ENCODE peak calls at places on chromosomes 11 and 22, in seven cellular contexts. S is choroid plexus epithelial cell, B is astrocyte of the spinal cord, P is OCI-LY7, G is pancreas, R is uterus, C is suprapubic skin. Q is an unnamed sample.

GRCh38 chr11:126925321-126926093 is 75.1 kb downstream of the KIRREL3 start:
- DNase-seq in P (no peak), S (no peak), R (no peak), G (no peak), B (no peak), C (no peak), Q (no peak)

GRCh38 chr11:64831411-64831891 is 13.0 kb downstream of the CDC42BPG start:
- DNase-seq in S (no peak), B (no peak), C (no peak), P (no peak), R (no peak), G (no peak), Q (no peak)

GRCh38 chr22:29314537-29315285 is 786 bp downstream of the RASL10A start:
- DNase-seq in R (no peak), B (no peak), S (no peak), G (no peak), C (peak), P (no peak), Q (no peak)

GRCh38 chr11:118715245-118715807 is 35.9 kb upstream of the TREH start:
- DNase-seq in R (peak), B (no peak), P (peak), C (no peak), S (no peak), G (no peak), Q (no peak)

GRCh38 chr11:64698427-64698826 is 24.6 kb downstream of the NRXN2 start:
- DNase-seq in B (no peak), C (no peak), G (no peak), R (no peak), S (no peak), P (no peak), Q (no peak)

GRCh38 chr11:114892381-114893197 is 214.3 kb downstream of the NXPE2 start:
- DNase-seq in C (no peak), S (no peak), R (no peak), P (peak), B (no peak), G (no peak), Q (no peak)

GRCh38 chr11:95950905-95951304 is 27.0 kb upstream of the MTMR2 start:
- DNase-seq in R (no peak), P (no peak), B (no peak), G (no peak), S (no peak), C (no peak), Q (no peak)

GRCh38 chr11:125756050-125756449 is 10.0 kb downstream of the PATE1 start:
- DNase-seq in R (no peak), P (no peak), S (no peak), G (no peak), B (no peak), C (no peak), Q (no peak)

GRCh38 chr11:2630679-2631078 is 69.1 kb downstream of the KCNQ1OT1 start:
- DNase-seq in B (no peak), C (no peak), R (no peak), P (no peak), S (no peak), G (no peak), Q (no peak)

GRCh38 chr11:75162954-75163353 is 12.0 kb downstream of the SLCO2B1 start:
- DNase-seq in P (no peak), B (no peak), S (no peak), R (no peak), G (no peak), C (no peak), Q (no peak)

GRCh38 chr11:29324328-29324727 is 692.5 kb downstream of the KCNA4 start:
- DNase-seq in C (no peak), R (no peak), S (peak), P (no peak), G (no peak), B (no peak), Q (no peak)

GRCh38 chr22:33726294-33726711 is 194.0 kb downstream of the LARGE1 start:
- DNase-seq in P (no peak), B (peak), C (no peak), G (peak), R (peak), S (peak), Q (no peak)

GRCh38 chr11:111086058-111086457 is 159.5 kb upstream of the POU2AF2 start:
- DNase-seq in P (no peak), R (no peak), B (no peak), S (peak), C (no peak), G (no peak), Q (no peak)

GRCh38 chr11:74714904-74715303 is 16.3 kb downstream of the CHRDL2 start:
- DNase-seq in P (no peak), S (no peak), C (no peak), G (no peak), R (no peak), B (no peak), Q (no peak)

GRCh38 chr11:5280582-5281102 is 10.9 kb upstream of the HBE1 start:
- DNase-seq in P (peak), S (peak), G (peak), C (no peak), R (peak), B (peak), Q (peak)

GRCh38 chr11:119832536-119832935 is 103.5 kb upstream of the NECTIN1 start:
- DNase-seq in B (no peak), C (no peak), P (no peak), G (peak), R (no peak), S (peak), Q (no peak)

GRCh38 chr11:80432051-80432450 is 991.2 kb upstream of the TENM4 start:
- DNase-seq in C (no peak), P (no peak), B (no peak), G (no peak), R (no peak), S (no peak), Q (no peak)

GRCh38 chr22:18048441-18048898 is 24.1 kb upstream of the MICAL3 start:
- DNase-seq in B (no peak), P (no peak), S (peak), G (no peak), C (no peak), R (peak), Q (no peak)

GRCh38 chr11:60119708-60120107 is 31.2 kb downstream of the MS4A2 start:
- DNase-seq in P (no peak), S (no peak), R (no peak), C (no peak), G (no peak), B (no peak), Q (no peak)

GRCh38 chr11:35232961-35233360 is 94.0 kb downstream of the CD44 start:
- DNase-seq in P (no peak), B (no peak), G (no peak), S (no peak), R (no peak), C (no peak), Q (no peak)

GRCh38 chr11:1765871-1766718 is 2.4 kb upstream of the CTSD start:
- DNase-seq in C (peak), S (no peak), P (no peak), R (no peak), B (no peak), G (no peak), Q (no peak)

GRCh38 chr11:10878408-10879214 is 20.8 kb upstream of the ZBED5 start:
- DNase-seq in C (no peak), B (peak), R (no peak), P (peak), G (no peak), S (peak), Q (peak)

GRCh38 chr11:47351159-47352126 is 1.1 kb downstream of the MYBPC3 start:
- DNase-seq in P (no peak), S (no peak), G (peak), C (no peak), R (no peak), B (no peak), Q (no peak)

GRCh38 chr11:35318977-35319925 is 100.1 kb downstream of the SLC1A2 start:
- DNase-seq in P (no peak), C (no peak), G (no peak), B (peak), S (no peak), R (no peak), Q (peak)

GRCh38 chr22:44576311-44577260 is 78.6 kb upstream of the RTL6 start:
- DNase-seq in G (no peak), R (no peak), S (no peak), P (no peak), B (no peak), C (peak), Q (no peak)

GRCh38 chr22:49954354-49954753 is 6.2 kb upstream of the PIM3 start:
- DNase-seq in C (no peak), R (no peak), P (no peak), S (no peak), B (no peak), G (peak), Q (no peak)

GRCh38 chr11:72413914-72414628 is 20.3 kb downstream of the CLPB start:
- DNase-seq in G (peak), B (peak), P (peak), C (peak), R (peak), S (peak), Q (peak)

GRCh38 chr22:19876314-19876940 is 21.8 kb upstream of the GNB1L start:
- DNase-seq in S (no peak), C (peak), B (no peak), G (no peak), P (no peak), R (peak), Q (no peak)

GRCh38 chr11:67382481-67383136 is 9.2 kb upstream of the RAD9A start:
- DNase-seq in S (peak), G (peak), C (peak), P (peak), B (peak), R (peak), Q (peak)
- TF ChIP-seq CTCF in S (peak), G (peak), C (peak), P (peak), B (peak), R (peak), Q (peak)

GRCh38 chr11:105000797-105001196 is 22.2 kb downstream of the CASP5 start:
- DNase-seq in B (no peak), C (no peak), S (no peak), P (peak), R (no peak), G (no peak), Q (peak)

GRCh38 chr11:105000167-105000566 is 22.8 kb downstream of the CASP5 start:
- DNase-seq in C (no peak), S (peak), B (no peak), G (no peak), R (no peak), P (no peak), Q (no peak)

GRCh38 chr11:104999716-105000115 is 23.3 kb downstream of the CASP5 start:
- DNase-seq in G (no peak), B (no peak), C (no peak), R (no peak), P (no peak), S (no peak), Q (no peak)

GRCh38 chr11:104995001-104995408 is 26.6 kb upstream of the CASP4 start:
- DNase-seq in G (no peak), S (no peak), R (no peak), P (no peak), B (no peak), C (no peak), Q (no peak)

GRCh38 chr11:104997288-104997687 is 25.7 kb downstream of the CASP5 start:
- DNase-seq in P (no peak), C (no peak), B (no peak), R (no peak), G (no peak), S (peak), Q (no peak)
- TF ChIP-seq CTCF in P (no peak), C (no peak), B (no peak), R (no peak), G (no peak), S (peak), Q (no peak)

DNA sequence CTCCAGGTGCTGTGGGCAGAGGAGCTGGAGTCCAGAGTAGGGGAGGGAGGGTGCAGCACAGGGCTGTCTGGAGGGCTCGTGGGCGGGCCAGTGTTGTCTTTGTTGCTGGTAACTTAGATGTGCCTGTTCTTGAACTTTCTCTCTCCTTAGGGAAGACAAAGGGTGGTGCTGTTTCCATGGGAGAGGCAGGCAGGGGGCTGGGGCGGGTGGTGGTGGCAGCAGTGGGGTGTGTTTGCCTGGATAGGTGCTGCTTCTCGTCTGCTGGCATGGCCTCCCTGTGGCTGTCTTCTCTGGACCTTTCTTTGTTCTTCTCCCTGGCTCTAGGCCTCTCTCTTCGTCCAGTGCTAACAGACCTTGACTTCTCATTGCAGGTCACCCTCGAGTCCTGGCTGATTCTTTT is 8.5 kb downstream of the SIDT2 start:
- DNase-seq in C (peak), P (no peak), B (no peak), G (no peak), R (no peak), S (no peak), Q (peak)
- TF ChIP-seq CTCF in C (no peak), P (no peak), B (no peak), G (no peak), R (no peak), S (no peak), Q (no peak)

DNA sequence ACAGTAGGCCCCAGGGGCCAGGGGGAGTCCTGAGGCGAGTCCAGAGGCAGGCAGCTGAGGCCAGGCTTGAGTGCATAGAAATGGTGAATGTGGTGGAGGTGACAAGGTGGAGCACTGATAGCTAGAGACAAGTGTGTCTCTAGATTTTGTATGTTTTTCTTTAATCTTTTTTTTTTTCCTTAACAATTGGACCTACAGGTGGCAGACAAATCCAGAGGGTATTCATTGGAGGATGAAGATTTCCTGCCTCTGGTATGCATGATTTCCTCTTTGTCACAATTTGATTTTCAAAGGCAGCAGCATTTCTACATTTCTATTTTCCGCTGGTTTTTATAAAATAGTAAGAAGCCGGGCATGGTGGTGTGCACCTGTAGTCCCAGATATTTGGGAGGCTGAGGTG is 47.7 kb upstream of the DKK3 start:
- DNase-seq in G (no peak), B (no peak), R (no peak), C (no peak), P (no peak), S (no peak), Q (no peak)
- TF ChIP-seq CTCF in G (no peak), B (no peak), R (no peak), C (no peak), P (no peak), S (no peak), Q (no peak)